ENCODE peak calls at places on chromosomes 7 and 10, in four cellular contexts. M is tibial artery, Q is C1 segment of cervical spinal cord, Y is mesenchymal stem cell. C is an unnamed sample.

GRCh38 chr10:76432274-76433012 is 1001.0 kb downstream of the LRMDA start:
- DNase-seq in Y (peak; percentile 40), Q (no peak), M (peak; percentile 75), C (peak; percentile 90)

GRCh38 chr10:29353887-29354561 is 65.2 kb downstream of the LYZL1 start:
- DNase-seq in M (no peak), Y (no peak), Q (no peak), C (no peak)

GRCh38 chr7:28686418-28686800 is 271.7 kb downstream of the TRIL start:
- DNase-seq in M (no peak), Q (no peak), Y (peak; percentile 85), C (no peak)

GRCh38 chr7:69403169-69403568 is 195.1 kb upstream of the AUTS2 start:
- DNase-seq in M (no peak), Y (no peak), Q (no peak), C (no peak)

GRCh38 chr7:98212532-98213041 is 1.3 kb downstream of the BHLHA15 start:
- DNase-seq in M (peak; percentile 61), Y (no peak), Q (no peak), C (peak; percentile 59)

GRCh38 chr7:46844486-46844885 is 737.4 kb downstream of the TNS3 start:
- DNase-seq in M (no peak), Y (no peak), Q (no peak), C (no peak)

GRCh38 chr10:16384064-16384463 is 52.7 kb upstream of the PTER start:
- DNase-seq in Q (no peak), M (no peak), Y (no peak), C (no peak)

GRCh38 chr7:112157072-112157471 is 49.1 kb downstream of the DOCK4 start:
- DNase-seq in Q (no peak), Y (peak; percentile 33), M (no peak), C (no peak)

GRCh38 chr10:59079386-59080226 is 96.8 kb upstream of the PHYHIPL start:
- DNase-seq in Y (peak; percentile 30), M (no peak), Q (no peak), C (no peak)

GRCh38 chr7:23261843-23262452 is 15.4 kb downstream of the GPNMB start:
- DNase-seq in M (peak; percentile 68), Q (no peak), Y (peak; percentile 74), C (no peak)

GRCh38 chr7:138738114-138738513 is 37.0 kb upstream of the SVOPL start:
- DNase-seq in Y (no peak), Q (no peak), M (no peak), C (no peak)

C was measured in lower leg skin.